ENCODE peak calls at places on chromosomes 5 and 9, in six cellular contexts. F, X, B, Z, N and A are unnamed samples.

GRCh38 chr5:124902097-124902821 is 155.8 kb upstream of the ZNF608 start:
- DNase-seq in Z (no peak), N (no peak), F (peak), B (no peak), X (peak), A (peak)

GRCh38 chr9:130824616-130825015 is 10.4 kb upstream of the ABL1 start:
- DNase-seq in B (no peak), X (no peak), Z (no peak), F (no peak), N (no peak), A (no peak)

GRCh38 chr5:133265720-133266575 is 214.1 kb downstream of the HSPA4 start:
- DNase-seq in X (no peak), N (no peak), F (no peak), Z (no peak), B (no peak), A (no peak)

GRCh38 chr5:756171-756570 is 28.4 kb downstream of the ZDHHC11B start:
- DNase-seq in Z (no peak), X (no peak), B (no peak), F (no peak), N (no peak), A (no peak)

GRCh38 chr5:177035982-177036381 is 13.5 kb downstream of the ZNF346 start:
- DNase-seq in X (no peak), B (no peak), F (no peak), N (no peak), Z (no peak), A (no peak)

GRCh38 chr5:179319741-179320281 is 25.4 kb downstream of the ADAMTS2 start:
- DNase-seq in F (no peak), X (peak), B (no peak), N (no peak), Z (no peak), A (no peak)

GRCh38 chr5:104189031-104189430 is 626.4 kb upstream of the NUDT12 start:
- DNase-seq in F (no peak), B (no peak), N (no peak), Z (no peak), X (peak), A (no peak)

GRCh38 chr5:173697931-173698579 is 81.6 kb upstream of the BOD1 start:
- DNase-seq in N (no peak), X (no peak), F (peak), B (no peak), Z (no peak), A (no peak)

GRCh38 chr9:35272989-35273388 is 111.2 kb downstream of the UNC13B start:
- DNase-seq in N (no peak), F (no peak), X (peak), Z (no peak), B (no peak), A (no peak)

GRCh38 chr9:136845465-136846261 is 3.4 kb downstream of the AJM1 start:
- DNase-seq in B (no peak), F (no peak), Z (no peak), X (no peak), N (no peak), A (no peak)

GRCh38 chr9:84001621-84002020 is 21.0 kb downstream of the RMI1 start:
- DNase-seq in N (no peak), X (no peak), B (no peak), Z (no peak), F (no peak), A (no peak)

GRCh38 chr9:128499920-128500319 is 4.6 kb upstream of the GLE1 start:
- DNase-seq in B (no peak), X (no peak), F (no peak), N (no peak), Z (no peak), A (no peak)

GRCh38 chr5:168282120-168282519 is 9.3 kb upstream of the WWC1 start:
- DNase-seq in B (no peak), X (peak), F (no peak), Z (no peak), N (no peak), A (no peak)

GRCh38 chr5:129065721-129066120 is 28.8 kb upstream of the ISOC1 start:
- DNase-seq in Z (no peak), N (no peak), F (no peak), B (no peak), X (no peak), A (no peak)

GRCh38 chr9:110029422-110029814 is 178.5 kb downstream of the C9orf152 start:
- DNase-seq in X (peak), B (no peak), N (no peak), F (no peak), Z (no peak), A (peak)

GRCh38 chr5:89572696-89573095 is 689.7 kb upstream of the MEF2C start:
- DNase-seq in F (no peak), B (no peak), N (no peak), Z (no peak), X (peak), A (no peak)

GRCh38 chr9:107251756-107252322 is 31.2 kb upstream of the RAD23B start:
- DNase-seq in X (peak), N (no peak), B (no peak), F (no peak), Z (no peak), A (no peak)

GRCh38 chr9:123327697-123328100 is 28.3 kb upstream of the CRB2 start:
- DNase-seq in X (no peak), F (no peak), B (no peak), Z (no peak), N (no peak), A (no peak)